ENCODE peak calls at places on chromosomes 7 and 10, in ten cellular contexts. S, X, G, F, Z, W, C, Q, H and Y are unnamed samples.

GRCh38 chr10:129913021-129913695 is 50.9 kb downstream of the EBF3 start:
- DNase-seq in H (no peak), S (peak), W (no peak), Q (no peak), C (no peak), Z (no peak), X (no peak), G (no peak), F (no peak), Y (no peak)

GRCh38 chr10:33252794-33253203 is 81.7 kb downstream of the NRP1 start:
- DNase-seq in F (peak), W (no peak), G (no peak), Z (no peak), Q (no peak), C (no peak), X (no peak), S (peak), H (no peak), Y (no peak)

GRCh38 chr10:78927257-78927995 is 141.3 kb upstream of the ZMIZ1 start:
- DNase-seq in H (no peak), W (no peak), F (no peak), X (no peak), Q (no peak), Z (peak), S (no peak), G (no peak), C (no peak), Y (no peak)

GRCh38 chr7:150451097-150451793 is 815 bp downstream of the GIMAP8 start:
- DNase-seq in W (no peak), C (no peak), Z (no peak), H (no peak), F (no peak), Q (peak), S (no peak), X (no peak), G (peak), Y (peak)

GRCh38 chr7:71459137-71459536 is 327.2 kb downstream of the GALNT17 start:
- DNase-seq in Q (no peak), S (no peak), Z (no peak), F (no peak), W (no peak), C (no peak), X (no peak), G (no peak), H (no peak), Y (no peak)

GRCh38 chr7:28500143-28500542 is 87.8 kb downstream of the CREB5 start:
- DNase-seq in F (no peak), X (no peak), Q (no peak), W (no peak), Z (no peak), G (no peak), S (no peak), C (no peak), H (no peak), Y (no peak)

GRCh38 chr10:115827180-115827579 is 445.8 kb downstream of the GFRA1 start:
- DNase-seq in S (peak), G (no peak), W (no peak), Q (no peak), H (no peak), X (no peak), F (no peak), C (no peak), Z (no peak), Y (no peak)

GRCh38 chr7:14825909-14826308 is 76.6 kb downstream of the DGKB start:
- DNase-seq in C (no peak), H (no peak), F (no peak), G (no peak), Z (no peak), S (no peak), W (no peak), X (no peak), Q (no peak), Y (no peak)

GRCh38 chr10:7337431-7338171 is 73.2 kb downstream of the SFMBT2 start:
- DNase-seq in W (no peak), G (no peak), C (no peak), S (no peak), F (no peak), H (no peak), X (peak), Z (no peak), Q (no peak), Y (no peak)

GRCh38 chr10:124998624-124999291 is 56.8 kb downstream of the ZRANB1 start:
- DNase-seq in W (no peak), G (no peak), Z (no peak), F (no peak), X (no peak), Q (no peak), S (no peak), H (no peak), C (no peak), Y (peak)

GRCh38 chr7:93359520-93360198 is 127.5 kb downstream of the VPS50 start:
- DNase-seq in C (no peak), S (no peak), Q (no peak), X (no peak), W (no peak), H (no peak), F (no peak), Z (no peak), G (no peak), Y (no peak)

GRCh38 chr10:31939797-31940708 is 11.4 kb upstream of the ARHGAP12 start:
- DNase-seq in H (no peak), W (no peak), C (no peak), Q (no peak), S (peak), G (no peak), Z (no peak), F (peak), X (no peak), Y (no peak)

GRCh38 chr7:105003275-105003674 is 10.7 kb upstream of the KMT2E start:
- DNase-seq in C (peak), Q (no peak), Z (no peak), H (no peak), G (no peak), X (no peak), S (peak), F (peak), W (no peak), Y (no peak)

GRCh38 chr7:98133181-98133580 is 26.5 kb downstream of the LMTK2 start:
- DNase-seq in Q (no peak), G (no peak), C (no peak), S (no peak), W (no peak), Z (no peak), X (peak), H (no peak), F (peak), Y (no peak)

GRCh38 chr7:99617187-99617781 is 538 bp downstream of the ZSCAN25 start:
- DNase-seq in W (peak), Q (no peak), X (no peak), C (no peak), G (no peak), S (no peak), F (no peak), H (no peak), Z (no peak), Y (no peak)

GRCh38 chr7:158811894-158812293 is 17.4 kb downstream of the ESYT2 start:
- DNase-seq in C (no peak), Z (no peak), X (no peak), W (peak), G (no peak), Q (no peak), S (peak), F (no peak), H (no peak), Y (no peak)

GRCh38 chr10:43375401-43376020 is 4.1 kb downstream of the FXYD4 start:
- DNase-seq in C (no peak), H (no peak), W (no peak), Z (no peak), S (no peak), G (no peak), X (no peak), F (no peak), Q (no peak), Y (no peak)

GRCh38 chr7:103445228-103446020 is 583 bp downstream of the SLC26A5 start:
- DNase-seq in Z (no peak), C (no peak), G (no peak), Q (no peak), W (peak), S (peak), H (peak), X (no peak), F (no peak), Y (no peak)

GRCh38 chr10:36721851-36722250 is 403.5 kb upstream of the ANKRD30A start:
- DNase-seq in G (no peak), Z (no peak), Q (no peak), F (no peak), W (no peak), H (no peak), S (no peak), X (no peak), C (no peak), Y (no peak)

GRCh38 chr10:124465003-124465776 is 3.6 kb downstream of the LHPP start:
- DNase-seq in W (no peak), C (no peak), G (no peak), H (no peak), S (no peak), F (no peak), X (no peak), Q (no peak), Z (no peak), Y (no peak)

GRCh38 chr7:26549281-26549943 is 257.8 kb downstream of the SNX10 start:
- DNase-seq in C (no peak), G (no peak), H (no peak), Q (no peak), F (peak), Z (no peak), X (no peak), W (no peak), S (no peak), Y (no peak)

GRCh38 chr7:107242267-107242666 is 73.5 kb downstream of the HBP1 start:
- DNase-seq in G (no peak), Z (no peak), X (no peak), H (no peak), Q (no peak), C (no peak), W (no peak), S (no peak), F (no peak), Y (peak)

GRCh38 chr7:28269700-28270361 is 89.2 kb upstream of the JAZF1 start:
- DNase-seq in H (no peak), Z (no peak), G (no peak), S (no peak), X (no peak), Q (no peak), C (no peak), F (no peak), W (no peak), Y (no peak)

GRCh38 chr7:77536017-77536412 is 1.1 kb upstream of the PTPN12 start:
- DNase-seq in C (no peak), H (no peak), W (no peak), F (no peak), Z (no peak), G (no peak), Q (no peak), X (no peak), S (no peak), Y (no peak)

GRCh38 chr10:89278034-89278535 is 23.8 kb upstream of the IFIT2 start:
- DNase-seq in W (no peak), H (no peak), G (no peak), F (peak), C (no peak), Z (peak), X (no peak), Q (no peak), S (peak), Y (no peak)

GRCh38 chr7:979886-980571 is 3.0 kb upstream of the CYP2W1 start:
- DNase-seq in S (no peak), Q (no peak), X (no peak), C (no peak), F (peak), Z (no peak), W (peak), G (no peak), H (no peak), Y (no peak)

GRCh38 chr10:6202098-6202683 is 541 bp upstream of the PFKFB3 start:
- DNase-seq in S (no peak), X (no peak), Z (no peak), H (peak), C (no peak), Q (no peak), W (peak), G (no peak), F (no peak), Y (no peak)

GRCh38 chr7:31776616-31777015 is 89.6 kb downstream of the PPP1R17 start:
- DNase-seq in Z (no peak), H (no peak), G (no peak), X (no peak), C (no peak), S (peak), W (peak), F (peak), Q (no peak), Y (no peak)

GRCh38 chr10:56348101-56348500 is 13.0 kb downstream of the ZWINT start:
- DNase-seq in Q (no peak), C (no peak), W (no peak), H (no peak), S (no peak), Z (no peak), F (no peak), X (no peak), G (no peak), Y (no peak)

GRCh38 chr7:83579740-83580139 is 69.2 kb downstream of the SEMA3E start:
- DNase-seq in X (no peak), Z (no peak), F (no peak), S (peak), W (no peak), G (no peak), H (no peak), Q (no peak), C (no peak), Y (no peak)

GRCh38 chr7:135930565-135931423 is 46.4 kb downstream of the MTPN start:
- DNase-seq in C (no peak), Z (no peak), X (no peak), S (peak), H (no peak), F (no peak), G (no peak), W (peak), Q (no peak), Y (no peak)

GRCh38 chr7:1175967-1176851 is 16.2 kb upstream of the ZFAND2A start:
- DNase-seq in W (peak), S (peak), H (peak), Q (peak), C (peak), X (peak), Z (peak), F (peak), G (peak), Y (peak)

GRCh38 chr7:134431805-134432204 is 27.1 kb downstream of the AKR1B1 start:
- DNase-seq in H (no peak), W (no peak), X (no peak), G (no peak), Z (no peak), S (no peak), F (no peak), Q (no peak), C (no peak), Y (no peak)

GRCh38 chr7:50531401-50531906 is 33.8 kb downstream of the DDC start:
- DNase-seq in W (peak), C (peak), X (no peak), Q (no peak), Z (peak), G (no peak), F (peak), S (peak), H (no peak), Y (no peak)

GRCh38 chr10:75395955-75396860 is 5.4 kb downstream of the ZNF503 start:
- DNase-seq in F (no peak), S (peak), H (peak), Z (no peak), Q (no peak), G (no peak), X (no peak), W (peak), C (no peak), Y (peak)

GRCh38 chr7:2148189-2148588 is 84.6 kb downstream of the MAD1L1 start:
- DNase-seq in S (no peak), G (no peak), Q (no peak), W (peak), X (no peak), Z (no peak), H (no peak), F (no peak), C (no peak), Y (no peak)